ENCODE peak calls at places on chromosomes 3 and 15, in four cellular contexts. T is K562, C is transverse colon, R is adrenal gland. H is an unnamed sample.

GRCh38 chr3:101166150-101166549 is 154.2 kb downstream of the IMPG2 start:
- DNase-seq in T (no peak), R (no peak), C (no peak), H (no peak)

GRCh38 chr3:15654891-15655290 is 53.3 kb downstream of the BTD start:
- DNase-seq in R (no peak), C (no peak), T (no peak), H (no peak)

GRCh38 chr15:72421484-72421883 is 23.4 kb downstream of the TMEM202 start:
- DNase-seq in T (no peak), R (no peak), C (no peak), H (no peak)

GRCh38 chr3:146503459-146504202 is 34.3 kb upstream of the PLSCR2 start:
- DNase-seq in T (no peak), R (no peak), C (peak; percentile 50), H (peak; percentile 38)

GRCh38 chr3:190325923-190326322 is 3.7 kb upstream of the CLDN1 start:
- DNase-seq in C (no peak), R (no peak), T (no peak), H (no peak)

GRCh38 chr15:70257573-70258220 is 160.0 kb upstream of the TLE3 start:
- DNase-seq in R (peak; percentile 53), C (no peak), T (no peak), H (no peak)

GRCh38 chr3:31300802-31301443 is 231.8 kb upstream of the STT3B start:
- DNase-seq in R (no peak), T (no peak), C (no peak), H (no peak)

GRCh38 chr3:11529281-11529680 is 114.4 kb downstream of the VGLL4 start:
- DNase-seq in C (no peak), T (no peak), R (no peak), H (no peak)

GRCh38 chr3:52983336-52983807 is 62.5 kb downstream of the SFMBT1 start:
- DNase-seq in R (no peak), T (no peak), C (peak; percentile 38), H (no peak)

GRCh38 chr3:122993573-122993972 is 34.0 kb downstream of the SEMA5B start:
- DNase-seq in R (no peak), C (no peak), T (no peak), H (no peak)

GRCh38 chr3:31165399-31165860 is 271.0 kb upstream of the GADL1 start:
- DNase-seq in R (no peak), C (no peak), T (no peak), H (no peak)

GRCh38 chr15:86555939-86556725 is 476.5 kb downstream of the AGBL1 start:
- DNase-seq in C (no peak), R (peak; percentile 25), T (no peak), H (no peak)

GRCh38 chr3:2898591-2899353 is 211.4 kb downstream of the IL5RA start:
- DNase-seq in R (no peak), T (no peak), C (no peak), H (no peak)

GRCh38 chr15:101602801-101603200 is 49.4 kb downstream of the TM2D3 start:
- DNase-seq in T (no peak), C (no peak), R (no peak), H (no peak)

GRCh38 chr3:196688349-196688748 is 23.7 kb downstream of the CEP19 start:
- DNase-seq in R (peak; percentile 53), T (no peak), C (peak; percentile 15), H (no peak)

GRCh38 chr3:82038536-82038935 is 277.1 kb upstream of the GBE1 start:
- DNase-seq in C (no peak), T (no peak), R (no peak), H (no peak)

GRCh38 chr3:63207066-63207590 is 71.0 kb upstream of the SYNPR start:
- DNase-seq in C (no peak), R (no peak), T (no peak), H (no peak)

GRCh38 chr15:93029613-93030429 is 59.2 kb downstream of the RGMA start:
- DNase-seq in R (peak; percentile 80), T (no peak), C (no peak), H (no peak)

GRCh38 chr15:59762558-59762957 is 73.4 kb upstream of the BNIP2 start:
- DNase-seq in C (no peak), R (no peak), T (no peak), H (no peak)

GRCh38 chr3:67301556-67301955 is 303.4 kb downstream of the KBTBD8 start:
- DNase-seq in R (no peak), C (no peak), T (no peak), H (no peak)

GRCh38 chr3:154786724-154787123 is 293.4 kb upstream of the MME start:
- DNase-seq in T (no peak), R (no peak), C (no peak), H (no peak)

GRCh38 chr3:89113887-89114840 is 6.7 kb downstream of the EPHA3 start:
- DNase-seq in C (peak; percentile 38), T (no peak), R (no peak), H (peak; percentile 70)

GRCh38 chr3:54773251-54773650 is 154.6 kb downstream of the LRTM1 start:
- DNase-seq in T (no peak), R (no peak), C (no peak), H (no peak)

GRCh38 chr3:14245240-14245639 is 66.6 kb downstream of the LSM3 start:
- DNase-seq in R (no peak), C (no peak), T (no peak), H (no peak)

GRCh38 chr3:41362638-41363559 is 163.6 kb downstream of the CTNNB1 start:
- DNase-seq in R (no peak), T (no peak), C (no peak), H (peak; percentile 37)

GRCh38 chr15:46242935-46243334 is 608.1 kb downstream of the SQOR start:
- DNase-seq in R (no peak), T (no peak), C (no peak), H (no peak)

GRCh38 chr15:98431171-98431570 is 217.2 kb upstream of the IGF1R start:
- DNase-seq in R (no peak), T (no peak), C (no peak), H (no peak)
- TF ChIP-seq POLR2A in R (no peak), T (no peak), C (no peak), H (no peak)

DNA sequence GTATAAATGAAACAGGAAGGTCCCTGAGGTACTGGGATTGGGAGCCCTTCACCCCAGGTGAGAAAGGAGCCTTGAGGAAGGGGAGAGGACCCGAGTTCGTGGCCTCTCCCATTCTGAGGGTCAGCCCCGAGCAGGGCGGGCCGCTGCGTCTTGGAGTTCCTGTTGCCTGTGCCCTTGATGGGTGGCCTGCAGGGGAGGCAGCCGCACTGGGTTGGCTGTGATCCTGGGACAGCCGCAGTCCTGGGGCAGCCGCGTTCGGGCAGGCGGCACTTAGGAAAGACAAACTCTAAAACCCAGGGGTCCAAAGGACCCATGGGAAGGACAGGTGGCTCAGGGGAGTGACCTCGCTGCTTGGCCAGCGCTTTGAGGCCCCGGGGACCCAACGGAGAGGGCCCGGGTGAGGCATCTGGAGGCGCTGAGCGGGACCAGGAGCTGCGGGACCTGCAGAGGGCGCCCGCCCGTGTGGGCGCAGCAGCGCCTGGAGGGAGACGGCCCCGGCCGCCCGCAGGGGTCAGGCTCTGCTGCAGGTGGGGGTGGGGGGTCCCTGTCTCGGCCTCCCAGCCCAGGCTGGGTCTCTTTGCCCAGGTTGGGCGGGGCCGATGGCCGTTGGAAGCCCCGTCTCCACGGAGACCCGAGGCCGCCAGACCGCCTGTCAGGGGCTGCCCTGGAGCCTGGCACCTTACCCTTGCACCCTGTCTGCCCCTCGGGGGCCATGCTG is 65.1 kb downstream of the HMCES start:
- DNase-seq in R (no peak), T (peak; percentile 65), C (peak; percentile 53), H (no peak)
- TF ChIP-seq CTCF in R (peak; percentile 32), T (peak; percentile 58), C (peak; percentile 39), H (peak; percentile 51)

DNA sequence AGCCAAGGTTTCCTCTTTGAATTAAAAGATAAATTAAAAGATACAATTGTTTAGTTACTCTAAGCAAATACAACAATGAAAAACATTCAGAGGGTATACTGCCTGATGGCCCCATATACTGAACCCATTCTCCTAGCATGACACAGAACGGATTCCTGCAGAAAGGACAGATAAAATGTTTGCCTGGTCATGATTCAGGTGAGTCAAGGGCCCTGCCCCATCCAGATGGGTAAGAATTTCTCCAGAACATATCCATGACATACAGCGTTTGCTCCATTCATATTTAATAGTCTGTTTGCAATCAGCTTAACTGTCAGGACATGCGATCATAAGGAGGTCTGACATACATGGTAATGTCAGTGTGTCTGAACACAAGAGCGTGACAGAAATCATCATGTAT is 8.6 kb downstream of the TMEM41A start:
- DNase-seq in C (no peak), T (no peak), R (no peak), H (no peak)
- TF ChIP-seq POLR2A in C (no peak), T (no peak), R (no peak), H (no peak)

DNA sequence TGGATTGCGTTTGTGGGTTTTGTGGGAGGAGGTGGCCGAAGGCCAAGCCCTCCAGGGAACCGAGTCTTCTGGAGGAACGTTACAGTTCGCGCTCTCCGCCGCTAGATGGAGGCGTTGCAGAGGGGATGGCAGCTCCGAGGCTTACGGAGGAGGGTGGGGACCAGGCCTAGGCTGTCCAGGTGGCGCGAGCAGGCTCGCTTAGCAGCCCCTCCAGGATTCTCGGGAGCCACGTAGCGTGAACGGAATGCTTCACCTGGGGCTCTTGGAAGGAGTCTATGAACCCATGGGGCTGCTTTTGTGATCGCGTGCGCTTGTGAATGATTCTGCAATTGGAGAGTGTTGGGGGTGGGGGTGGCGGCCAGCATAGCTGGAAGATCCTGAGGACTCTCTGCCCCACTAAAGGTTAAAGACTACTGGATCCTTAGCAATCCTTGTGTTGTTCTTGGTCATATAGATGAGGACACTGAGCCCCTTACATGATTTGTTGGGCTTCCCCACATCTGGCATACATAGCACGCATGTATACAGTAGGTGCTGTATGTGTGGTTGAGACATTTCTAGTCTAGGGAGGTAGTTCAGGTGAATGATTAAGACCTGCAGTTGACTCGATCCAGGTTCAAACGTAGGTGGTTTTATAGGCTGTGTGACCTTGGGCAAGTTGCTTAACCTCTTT is 25.7 kb downstream of the FAM3D start:
- DNase-seq in R (peak; percentile 68), T (peak; percentile 82), C (peak; percentile 81), H (peak; percentile 84)
- TF ChIP-seq CTCF in R (peak; percentile 84), T (peak; percentile 81), C (peak; percentile 83), H (peak; percentile 89)

DNA sequence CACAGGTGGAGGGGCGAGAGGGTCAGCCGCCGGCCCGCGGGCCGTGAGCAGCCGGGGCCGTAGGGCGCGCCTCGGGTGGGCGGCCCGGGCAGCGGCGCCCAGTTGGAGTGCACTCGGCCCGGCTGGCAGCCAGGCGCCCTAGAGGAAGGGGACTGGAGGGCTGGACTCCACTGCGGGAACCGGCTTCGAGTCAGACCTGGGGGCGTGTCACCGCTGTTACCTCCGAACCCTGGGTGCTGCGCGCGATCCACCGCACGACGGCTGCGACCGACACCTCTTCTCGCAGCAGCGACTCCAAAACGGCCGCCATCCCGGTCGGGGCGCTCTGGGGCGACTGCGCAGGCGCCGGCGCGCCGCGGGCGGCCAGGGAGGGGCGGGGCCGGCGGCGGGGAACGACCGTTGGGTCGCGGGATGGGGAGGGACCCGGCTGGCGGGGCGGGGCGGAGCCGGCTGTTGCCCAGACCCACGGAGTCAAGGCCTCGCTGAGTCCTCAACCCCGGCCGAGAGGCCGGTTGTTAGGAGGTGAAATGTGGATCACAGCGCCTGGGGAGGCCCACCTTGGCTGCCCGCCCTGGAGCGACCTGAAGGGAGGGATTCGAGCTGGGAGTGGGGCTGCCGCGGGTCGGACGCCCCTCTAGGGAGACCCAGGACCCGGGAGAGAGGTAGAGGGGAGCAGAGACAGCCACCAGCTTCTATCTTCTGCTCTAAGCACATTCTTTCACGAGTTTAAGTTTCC is at the start of gene CDAN1:
- DNase-seq in R (peak; percentile 94), T (peak; percentile 99), C (peak; percentile 95), H (peak; percentile 94)
- TF ChIP-seq POLR2A in R (peak; percentile 76), T (peak; percentile 84), C (peak; percentile 56), H (peak; percentile 80)

GRCh38 chr3:72041531-72041930 is 256.6 kb upstream of the PROK2 start:
- DNase-seq in C (peak; percentile 12), T (no peak), R (no peak), H (no peak)
- TF ChIP-seq CTCF in C (no peak), T (no peak), R (no peak), H (no peak)

H was measured in heart left ventricle.